ENCODE peak calls at places on chromosomes 13 and 19, in seven cellular contexts. D is SK-N-SH, P is GM12892, G is HepG2, C is H1, Z is K562, R is GM12878. K is an unnamed sample.

GRCh38 chr19:44879309-44880065 is 11.6 kb upstream of the TOMM40 start:
- DNase-seq in G (no peak), P (no peak), D (no peak), C (no peak), Z (no peak), R (no peak), K (no peak)

GRCh38 chr13:64369121-64369520 is 2861.0 kb downstream of the PCDH9 start:
- DNase-seq in R (no peak), P (no peak), D (no peak), G (no peak), Z (no peak), C (no peak), K (no peak)

GRCh38 chr13:92313382-92313781 is 913.2 kb upstream of the GPC6 start:
- DNase-seq in C (no peak), R (no peak), G (no peak), D (no peak), Z (no peak), P (no peak), K (no peak)

GRCh38 chr13:91747164-91747563 is 348.7 kb downstream of the GPC5 start:
- DNase-seq in Z (no peak), R (no peak), P (no peak), C (no peak), G (peak; percentile 51), D (no peak), K (no peak)

GRCh38 chr19:56309511-56310185 is 5.0 kb downstream of the ZSCAN5A start:
- DNase-seq in Z (peak; percentile 87), G (peak; percentile 39), P (peak; percentile 44), R (no peak), C (peak; percentile 70), D (peak; percentile 80), K (peak; percentile 31)

GRCh38 chr19:48695743-48696352 is at the start of gene FUT2:
- DNase-seq in R (no peak), C (no peak), D (no peak), Z (no peak), P (no peak), G (no peak), K (no peak)

GRCh38 chr13:32362574-32362973 is 47.3 kb downstream of the BRCA2 start:
- DNase-seq in D (no peak), P (no peak), Z (no peak), C (no peak), R (no peak), G (no peak), K (no peak)

GRCh38 chr19:10863107-10863700 is 8.1 kb upstream of the CARM1 start:
- DNase-seq in G (peak; percentile 56), P (no peak), Z (peak; percentile 68), R (no peak), C (no peak), D (no peak), K (no peak)

GRCh38 chr19:16850133-16850532 is 20.9 kb downstream of the SIN3B start:
- DNase-seq in P (no peak), R (no peak), D (no peak), Z (no peak), G (no peak), C (no peak), K (no peak)

GRCh38 chr13:41512441-41512840 is 55.1 kb downstream of the RGCC start:
- DNase-seq in G (no peak), D (no peak), P (no peak), R (no peak), C (no peak), Z (peak; percentile 19), K (no peak)

DNA sequence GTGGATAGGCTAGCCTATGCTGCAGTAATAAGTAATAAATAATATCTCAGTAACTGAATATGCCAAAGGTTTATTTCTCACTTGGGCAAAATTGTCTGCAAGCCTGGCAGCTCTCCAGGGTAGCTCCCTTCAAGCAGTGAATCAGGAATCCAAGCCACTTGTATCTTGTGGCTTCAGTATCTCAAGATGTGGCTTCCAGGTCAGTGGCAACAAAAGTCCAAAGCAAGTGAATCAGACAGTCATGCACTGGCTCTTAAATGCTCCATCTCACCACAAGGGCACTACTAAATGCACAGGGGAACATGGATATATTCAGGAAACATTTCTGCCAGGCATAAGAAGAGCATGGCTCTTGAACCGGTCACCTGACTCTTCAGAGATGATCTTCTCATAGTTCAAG is 126.3 kb downstream of the KCTD12 start:
- DNase-seq in P (no peak), Z (no peak), G (no peak), C (no peak), D (no peak), R (no peak), K (no peak)
- TF ChIP-seq TAF1 in P (no peak), Z (no peak), G (no peak), C (no peak), D (no peak), R (no peak), K (no peak)

GRCh38 chr13:33677215-33677614 is 140.7 kb upstream of the RFC3 start:
- DNase-seq in G (no peak), Z (no peak), R (no peak), C (no peak), D (no peak), P (no peak), K (no peak)

GRCh38 chr13:33676700-33677048 is 141.3 kb upstream of the RFC3 start:
- DNase-seq in C (no peak), R (no peak), G (peak; percentile 88), Z (no peak), D (peak; percentile 66), P (no peak), K (no peak)

GRCh38 chr13:33678084-33678483 is 139.9 kb upstream of the RFC3 start:
- DNase-seq in P (no peak), R (no peak), D (no peak), C (no peak), G (no peak), Z (peak; percentile 38), K (no peak)

GRCh38 chr13:33679658-33680012 is 138.3 kb upstream of the RFC3 start:
- DNase-seq in P (no peak), R (no peak), C (no peak), Z (no peak), G (no peak), D (no peak), K (no peak)

GRCh38 chr13:33678906-33679657 is 138.9 kb upstream of the RFC3 start:
- DNase-seq in C (no peak), D (no peak), P (peak; percentile 58), Z (peak; percentile 38), G (peak; percentile 97), R (peak; percentile 98), K (peak; percentile 57)
- TF ChIP-seq TAF1 in C (no peak), D (no peak), P (peak; percentile 86), Z (no peak), G (peak; percentile 70), R (peak; percentile 88), K (peak; percentile 84)

GRCh38 chr19:2254052-2254872 is 2.0 kb downstream of the JSRP1 start:
- DNase-seq in R (no peak), P (no peak), C (no peak), D (peak; percentile 45), Z (no peak), G (peak; percentile 64), K (no peak)
- TF ChIP-seq TAF1 in R (no peak), P (no peak), C (no peak), D (no peak), Z (no peak), G (no peak), K (no peak)

GRCh38 chr13:81916471-81916870 is 1575.5 kb upstream of the SPRY2 start:
- DNase-seq in R (no peak), C (no peak), Z (no peak), P (no peak), D (no peak), G (no peak), K (no peak)
- TF ChIP-seq TAF1 in R (no peak), C (no peak), Z (no peak), P (no peak), D (no peak), G (no peak), K (no peak)

DNA sequence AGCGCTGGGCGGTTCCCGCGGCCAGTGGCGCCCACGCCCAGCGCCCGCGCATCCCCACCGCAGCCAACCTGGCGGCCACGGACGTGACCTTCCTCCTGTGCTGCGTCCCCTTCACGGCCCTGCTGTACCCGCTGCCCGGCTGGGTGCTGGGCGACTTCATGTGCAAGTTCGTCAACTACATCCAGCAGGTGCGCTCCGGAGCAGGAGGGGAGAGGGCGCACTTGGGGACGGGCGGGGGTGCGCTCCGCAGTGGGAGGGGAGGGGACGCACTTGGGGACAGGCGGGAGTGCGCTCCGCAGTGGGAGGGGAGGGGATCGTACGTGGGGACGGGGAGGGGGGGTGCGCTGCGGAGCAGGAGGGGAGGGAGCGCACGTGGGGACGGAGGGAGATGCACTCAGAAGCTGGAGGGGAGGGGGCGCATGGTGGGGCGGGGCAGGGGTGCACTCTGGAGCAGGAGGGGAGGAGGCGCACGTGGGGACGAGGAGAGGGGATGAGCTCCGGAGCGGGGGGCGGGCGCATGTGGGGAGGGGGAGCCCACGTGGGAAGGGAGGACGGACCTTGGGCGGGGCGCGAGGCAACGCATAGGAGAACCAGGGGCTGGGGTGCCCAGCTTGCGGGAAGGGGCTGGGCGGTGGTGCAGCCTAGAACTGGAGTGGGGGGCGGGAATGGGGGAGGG is 1.5 kb downstream of the KISS1R start:
- DNase-seq in D (no peak), G (no peak), C (no peak), R (no peak), Z (no peak), P (no peak), K (no peak)
- TF ChIP-seq TAF1 in D (no peak), G (no peak), C (no peak), R (no peak), Z (no peak), P (no peak), K (no peak)

K was measured in GM12891.